ENCODE peak calls at places on chromosomes 2 and 18, in four cellular contexts. I, T, K and J are unnamed samples.

GRCh38 chr2:72917875-72918660 is 749 bp downstream of the EMX1 start:
- DNase-seq in I (no peak), T (no peak), K (no peak), J (no peak)

GRCh38 chr2:129239143-129239542 is 740.3 kb upstream of the RAB6C start:
- DNase-seq in I (no peak), T (no peak), K (no peak), J (no peak)

GRCh38 chr2:191318037-191318728 is 73.0 kb downstream of the MYO1B start:
- DNase-seq in I (no peak), T (no peak), K (peak), J (no peak)

GRCh38 chr18:11857177-11857887 is 6.1 kb downstream of the CHMP1B start:
- DNase-seq in I (peak), T (peak), K (no peak), J (peak)

GRCh38 chr2:72828840-72829507 is 3.1 kb upstream of the EXOC6B start:
- DNase-seq in I (no peak), T (no peak), K (no peak), J (no peak)

GRCh38 chr2:27122791-27123190 is 824 bp upstream of the ABHD1 start:
- DNase-seq in I (no peak), T (no peak), K (no peak), J (no peak)

GRCh38 chr18:62808116-62808515 is 92.8 kb downstream of the PHLPP1 start:
- DNase-seq in I (no peak), T (no peak), K (no peak), J (no peak)

GRCh38 chr18:62346327-62347090 is 21.4 kb downstream of the TNFRSF11A start:
- DNase-seq in I (no peak), T (no peak), K (no peak), J (no peak)

GRCh38 chr2:88866756-88867155 is 175.3 kb downstream of the RPIA start:
- DNase-seq in I (no peak), T (no peak), K (no peak), J (no peak)

GRCh38 chr2:177344316-177344715 is 48.3 kb upstream of the AGPS start:
- DNase-seq in I (no peak), T (no peak), K (no peak), J (no peak)

GRCh38 chr2:173598525-173598924 is 243.9 kb downstream of the CDCA7 start:
- DNase-seq in I (no peak), T (no peak), K (no peak), J (no peak)

GRCh38 chr2:26530696-26531095 is 52.8 kb upstream of the OTOF start:
- DNase-seq in I (no peak), T (no peak), K (no peak), J (no peak)

GRCh38 chr2:18926633-18927524 is 337.5 kb upstream of the NT5C1B start:
- DNase-seq in I (no peak), T (no peak), K (no peak), J (no peak)

GRCh38 chr2:125364181-125364806 is 1291.7 kb upstream of the GYPC start:
- DNase-seq in I (no peak), T (no peak), K (no peak), J (no peak)

GRCh38 chr2:101205521-101205998 is 47.1 kb upstream of the CNOT11 start:
- DNase-seq in I (peak), T (peak), K (peak), J (peak)

GRCh38 chr2:27075219-27075871 is 3.1 kb upstream of the EMILIN1 start:
- DNase-seq in I (no peak), T (no peak), K (no peak), J (no peak)

GRCh38 chr2:139529045-139529444 is 748.9 kb upstream of the NXPH2 start:
- DNase-seq in I (no peak), T (no peak), K (no peak), J (no peak)

GRCh38 chr2:510839-511238 is 166.4 kb downstream of the TMEM18 start:
- DNase-seq in I (no peak), T (no peak), K (no peak), J (no peak)

GRCh38 chr2:27889774-27890145 is 427 bp downstream of the RBKS start:
- DNase-seq in I (no peak), T (no peak), K (peak), J (no peak)

GRCh38 chr2:235244497-235245215 is 249.2 kb upstream of the AGAP1 start:
- DNase-seq in I (no peak), T (no peak), K (no peak), J (no peak)

GRCh38 chr2:179562330-179562885 is 297.8 kb upstream of the SESTD1 start:
- DNase-seq in I (no peak), T (no peak), K (no peak), J (no peak)

GRCh38 chr2:144642106-144642505 is 122.2 kb upstream of the ZEB2 start:
- DNase-seq in I (no peak), T (no peak), K (no peak), J (no peak)

GRCh38 chr2:182432051-182432450 is 5.2 kb upstream of the PDE1A start:
- DNase-seq in I (no peak), T (no peak), K (no peak), J (no peak)

GRCh38 chr2:174603280-174603679 is 5.7 kb upstream of the WIPF1 start:
- DNase-seq in I (no peak), T (peak), K (peak), J (no peak)

GRCh38 chr2:161915121-161915520 is 158.9 kb downstream of the DPP4 start:
- DNase-seq in I (no peak), T (no peak), K (no peak), J (no peak)

GRCh38 chr2:70367722-70368323 is 66.0 kb upstream of the FAM136A start:
- DNase-seq in I (no peak), T (peak), K (no peak), J (no peak)

GRCh38 chr2:101500175-101500574 is 25.3 kb upstream of the RFX8 start:
- DNase-seq in I (no peak), T (no peak), K (no peak), J (no peak)

GRCh38 chr2:208820289-208820688 is 413.7 kb downstream of the PTH2R start:
- DNase-seq in I (no peak), T (peak), K (no peak), J (no peak)

GRCh38 chr2:187655001-187655400 is 100.8 kb upstream of the TFPI start:
- DNase-seq in I (no peak), T (no peak), K (no peak), J (no peak)

GRCh38 chr18:6868033-6868432 is 138.5 kb downstream of the ARHGAP28 start:
- DNase-seq in I (no peak), T (no peak), K (peak), J (no peak)

GRCh38 chr2:161352718-161353117 is 44.5 kb downstream of the PSMD14 start:
- DNase-seq in I (no peak), T (no peak), K (no peak), J (no peak)

GRCh38 chr2:10042301-10043161 is 819 bp upstream of the KLF11 start:
- DNase-seq in I (no peak), T (no peak), K (no peak), J (peak)

GRCh38 chr2:33620-34019 is 12.7 kb downstream of the FAM110C start:
- DNase-seq in I (no peak), T (peak), K (peak), J (no peak)

GRCh38 chr2:115183144-115183543 is 740.7 kb downstream of the DPP10 start:
- DNase-seq in I (no peak), T (no peak), K (no peak), J (no peak)

GRCh38 chr18:26894426-26894825 is 28.9 kb upstream of the AQP4 start:
- DNase-seq in I (no peak), T (no peak), K (no peak), J (no peak)
- TF ChIP-seq CTCF in I (no peak), T (no peak), K (no peak), J (no peak)

GRCh38 chr2:215808996-215809395 is 204.4 kb downstream of the MREG start:
- DNase-seq in I (no peak), T (no peak), K (no peak), J (no peak)
- TF ChIP-seq CTCF in I (peak), T (peak), K (no peak), J (peak)

GRCh38 chr2:149329068-149329467 is 1.3 kb upstream of the LYPD6 start:
- DNase-seq in I (no peak), T (peak), K (no peak), J (no peak)
- TF ChIP-seq CTCF in I (peak), T (peak), K (no peak), J (peak)

GRCh38 chr2:110832740-110833139 is 100.4 kb downstream of the ACOXL start:
- DNase-seq in I (no peak), T (no peak), K (no peak), J (no peak)
- TF ChIP-seq CTCF in I (no peak), T (peak), K (no peak), J (no peak)